ENCODE peak calls at places on chromosomes 13 and 19, in seven cellular contexts. M is GM12892, Q is K562, F is upper lobe of left lung, G is stomach, L is HCT116, R is vagina. N is an unnamed sample.

GRCh38 chr13:112078216-112078615 is 11.3 kb downstream of the SOX1 start:
- DNase-seq in M (no peak), R (peak; percentile 58), L (no peak), Q (no peak), F (no peak), G (no peak), N (no peak)

GRCh38 chr13:77952276-77952675 is 33.6 kb upstream of the EDNRB start:
- DNase-seq in R (no peak), Q (no peak), L (no peak), G (no peak), M (no peak), F (no peak), N (no peak)

GRCh38 chr19:18123819-18124218 is 26.2 kb downstream of the MAST3 start:
- DNase-seq in L (no peak), M (no peak), Q (no peak), R (no peak), F (no peak), G (no peak), N (no peak)

GRCh38 chr19:52734340-52734892 is 428 bp downstream of the ZNF611 start:
- DNase-seq in L (no peak), M (peak; percentile 29), F (no peak), R (no peak), Q (peak; percentile 23), G (peak; percentile 25), N (peak; percentile 70)

GRCh38 chr13:110841846-110842245 is 73.0 kb downstream of the ANKRD10 start:
- DNase-seq in M (no peak), Q (no peak), G (no peak), L (no peak), F (no peak), R (no peak), N (no peak)

GRCh38 chr13:49560270-49561063 is 24.9 kb downstream of the RCBTB1 start:
- DNase-seq in F (peak; percentile 31), Q (no peak), M (no peak), R (no peak), G (peak; percentile 74), L (no peak), N (no peak)

GRCh38 chr19:55173717-55174409 is 6.2 kb downstream of the SYT5 start:
- DNase-seq in L (peak; percentile 75), M (no peak), F (no peak), R (no peak), G (peak; percentile 43), Q (peak; percentile 94), N (no peak)

GRCh38 chr19:16470541-16470910 is 1.2 kb downstream of the EPS15L1 start:
- DNase-seq in F (no peak), L (no peak), M (no peak), G (no peak), Q (no peak), R (no peak), N (no peak)

GRCh38 chr19:58003153-58003828 is 671 bp upstream of the ZNF606 start:
- DNase-seq in R (no peak), G (no peak), Q (no peak), M (no peak), L (no peak), F (no peak), N (no peak)

GRCh38 chr19:56619131-56619530 is 23.8 kb upstream of the SMIM17 start:
- DNase-seq in M (no peak), Q (no peak), G (no peak), F (no peak), R (no peak), L (no peak), N (no peak)

GRCh38 chr19:51686171-51686570 is 7.0 kb upstream of the SPACA6 start:
- DNase-seq in F (no peak), Q (no peak), G (no peak), L (no peak), R (no peak), M (no peak), N (no peak)

GRCh38 chr13:82963466-82963865 is 918.8 kb downstream of the SLITRK1 start:
- DNase-seq in R (no peak), M (no peak), G (no peak), Q (no peak), L (no peak), F (no peak), N (no peak)

DNA sequence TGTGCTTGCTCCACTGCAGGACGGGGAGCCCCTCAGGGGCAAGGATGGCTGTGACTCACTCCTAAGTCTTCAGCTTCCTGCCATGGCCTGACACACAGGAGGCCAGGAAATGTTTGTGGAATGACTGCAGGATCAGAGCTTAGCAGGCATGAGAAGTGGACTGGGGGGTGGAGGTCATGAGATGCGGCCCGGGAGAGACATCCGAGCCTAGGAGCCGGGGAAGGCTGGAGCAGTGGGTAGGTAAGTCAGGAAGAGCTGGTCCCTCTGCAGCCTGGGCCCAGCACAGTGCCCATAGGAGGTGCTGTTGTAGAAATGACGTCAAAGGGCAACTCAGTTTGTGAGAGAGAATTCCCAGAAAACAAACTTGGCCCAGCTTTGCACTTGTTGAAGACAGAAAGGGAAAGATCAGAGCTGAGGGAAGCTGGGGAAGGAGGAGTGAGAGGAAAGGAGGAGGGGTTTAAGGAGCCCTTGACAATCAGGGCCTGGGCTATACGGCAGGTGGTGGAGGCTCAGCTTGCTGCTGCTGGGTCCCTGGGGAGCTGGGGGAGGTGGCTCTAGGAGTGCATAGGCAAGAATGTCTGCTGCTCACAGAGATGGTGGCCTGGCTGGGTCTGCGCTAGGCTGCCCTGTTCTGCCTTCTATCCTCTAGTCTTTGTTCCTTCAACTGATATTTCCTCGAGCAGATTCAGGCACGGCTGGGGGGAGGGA is 18.5 kb downstream of the POU2F2 start:
- DNase-seq in M (no peak), R (no peak), G (no peak), L (peak; percentile 64), Q (no peak), F (no peak), N (no peak)
- TF ChIP-seq POLR2AphosphoS5 in M (no peak), R (no peak), G (no peak), L (no peak), Q (no peak), F (no peak), N (no peak)

DNA sequence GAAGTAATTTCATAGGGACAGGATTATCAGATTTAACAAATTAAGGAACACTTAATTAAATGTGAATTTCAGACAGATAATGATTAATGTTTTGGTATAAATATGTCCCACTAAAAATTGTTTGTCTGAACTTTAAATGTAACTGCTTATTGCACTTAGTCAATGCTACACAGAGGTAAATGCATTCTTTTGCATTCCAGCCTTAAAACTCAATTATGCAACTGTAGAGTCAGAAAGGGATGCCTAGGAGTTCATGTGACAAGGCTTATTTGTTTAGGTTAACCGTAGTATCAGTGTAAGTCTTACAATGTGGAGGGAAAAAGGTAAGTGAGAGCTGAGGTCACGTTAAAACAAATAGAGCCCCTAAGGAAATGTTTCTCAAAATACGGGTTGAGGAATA is 347.2 kb upstream of the ARGLU1 start:
- DNase-seq in R (no peak), Q (no peak), G (no peak), F (no peak), L (no peak), M (no peak), N (no peak)
- TF ChIP-seq POLR2A in R (no peak), Q (no peak), G (no peak), F (no peak), L (no peak), M (no peak), N (no peak)

GRCh38 chr19:4567584-4568071 is 8.1 kb upstream of the SEMA6B start:
- DNase-seq in G (peak; percentile 62), F (peak; percentile 41), M (no peak), L (no peak), R (no peak), Q (peak; percentile 79), N (no peak)
- TF ChIP-seq POLR2AphosphoS5 in G (no peak), F (no peak), M (no peak), L (no peak), R (no peak), Q (no peak), N (no peak)

GRCh38 chr13:48400820-48401219 is 12.1 kb downstream of the LPAR6 start:
- DNase-seq in F (no peak), L (no peak), G (no peak), R (no peak), M (no peak), Q (no peak), N (no peak)
- TF ChIP-seq POLR2A in F (no peak), L (no peak), G (no peak), R (no peak), M (no peak), Q (no peak), N (no peak)

GRCh38 chr13:27620377-27621115 is at the start of gene LNX2:
- DNase-seq in L (peak; percentile 90), G (peak; percentile 99), Q (peak; percentile 96), F (peak; percentile 99), M (peak; percentile 86), R (peak; percentile 98), N (peak; percentile 99)
- TF ChIP-seq POLR2AphosphoS5 in L (peak; percentile 57), G (peak; percentile 92), Q (no peak), F (peak; percentile 92), M (no peak), R (peak; percentile 92), N (peak; percentile 88)

DNA sequence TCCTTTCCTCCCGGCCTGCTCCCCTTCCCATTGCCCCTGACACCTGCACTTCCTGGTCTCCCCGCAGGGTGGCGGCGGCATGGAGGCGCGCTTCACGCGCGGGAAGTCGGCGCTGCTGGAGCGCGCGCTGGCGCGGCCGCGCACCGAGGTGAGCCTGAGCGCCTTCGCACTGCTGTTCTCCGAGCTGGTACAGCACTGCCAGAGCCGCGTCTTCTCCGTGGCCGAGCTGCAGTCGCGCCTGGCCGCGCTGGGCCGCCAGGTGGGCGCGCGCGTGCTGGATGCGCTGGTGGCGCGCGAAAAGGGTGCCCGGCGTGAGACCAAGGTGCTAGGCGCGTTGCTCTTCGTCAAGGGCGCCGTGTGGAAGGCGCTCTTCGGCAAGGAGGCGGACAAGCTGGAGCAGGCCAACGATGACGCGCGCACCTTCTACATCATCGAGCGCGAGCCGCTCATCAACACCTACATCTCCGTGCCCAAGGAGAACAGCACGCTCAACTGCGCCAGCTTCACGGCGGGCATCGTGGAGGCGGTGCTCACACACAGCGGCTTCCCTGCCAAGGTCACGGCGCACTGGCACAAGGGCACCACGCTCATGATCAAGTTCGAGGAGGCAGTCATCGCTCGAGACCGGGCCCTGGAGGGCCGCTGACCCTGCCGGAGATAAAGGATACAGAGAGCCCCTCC is 1.7 kb downstream of the TRAPPC5 start:
- DNase-seq in F (no peak), Q (no peak), R (no peak), G (no peak), M (no peak), L (no peak), N (no peak)
- TF ChIP-seq POLR2A in F (no peak), Q (no peak), R (no peak), G (no peak), M (no peak), L (no peak), N (no peak)

DNA sequence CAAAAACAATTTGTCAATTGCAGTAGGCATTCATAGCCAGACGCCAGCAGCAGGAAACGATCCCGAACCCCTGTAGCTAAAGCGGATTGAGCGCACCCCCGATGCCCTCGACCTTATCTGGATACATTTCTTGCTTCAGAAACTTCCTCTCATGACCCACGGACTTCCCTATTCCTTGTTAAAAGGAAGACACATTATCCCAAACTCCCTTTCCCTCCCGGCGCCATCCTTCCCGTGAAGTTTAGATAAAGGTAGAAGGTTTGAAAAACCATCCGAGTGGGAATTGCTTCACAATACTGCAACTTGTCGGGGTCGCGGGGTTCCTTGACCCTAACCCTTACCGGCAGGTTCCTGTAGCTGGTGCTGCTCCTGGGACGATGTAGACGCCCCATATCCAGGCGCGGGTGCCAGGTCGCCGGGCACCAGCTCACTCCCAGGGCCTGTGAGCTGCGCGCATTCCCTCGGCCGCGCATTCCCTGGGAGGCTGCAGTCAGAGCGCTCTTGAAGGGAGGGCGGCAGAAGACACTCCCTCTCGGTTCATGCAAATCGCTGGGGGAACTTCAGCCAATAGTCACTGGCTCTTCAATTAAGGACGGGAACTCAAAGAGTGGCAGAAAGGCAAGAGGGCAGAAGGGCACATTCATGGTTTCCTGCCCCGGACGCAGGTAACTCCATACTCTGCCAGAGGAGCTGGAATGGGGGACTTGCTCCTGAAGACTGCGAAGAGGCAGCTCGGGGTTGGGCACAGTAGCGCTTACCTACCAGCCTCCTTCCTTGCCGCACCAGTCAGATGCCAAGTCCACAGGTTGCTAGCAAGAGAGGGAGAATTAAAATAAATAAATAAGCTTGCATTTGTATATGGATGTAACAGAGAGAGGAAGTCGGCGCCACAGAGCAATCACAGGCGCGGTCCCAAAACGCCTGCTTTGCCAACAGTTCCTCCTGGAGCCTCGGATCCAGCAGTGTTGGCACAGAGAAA is 674 bp downstream of the PCDH20 start:
- DNase-seq in F (peak; percentile 77), G (peak; percentile 65), L (no peak), R (no peak), Q (no peak), M (no peak), N (peak; percentile 61)
- TF ChIP-seq POLR2AphosphoS5 in F (peak; percentile 61), G (peak; percentile 53), L (no peak), R (peak; percentile 24), Q (no peak), M (no peak), N (peak; percentile 54)

N was measured in sigmoid colon.